ENCODE peak calls at places on chromosomes 4 and X, in six cellular contexts. One of them, this sample, is unnamed.
A peak's percentile ranks its signal among the peaks of the same experiment; 100 is the strongest.

GRCh38 chrX:95076449-95076848 is 1402.4 kb downstream of the FAM133A start:
- DNase-seq in cardiac muscle cell: peak; percentile 37
- DNase-seq in caudate nucleus: no peak
- DNase-seq in PC-3: peak; percentile 58
- DNase-seq in dorsolateral prefrontal cortex: no peak
- DNase-seq in keratinocyte: no peak
- DNase-seq in this sample: no peak

GRCh38 chr4:51894246-51894645 is 51.3 kb downstream of the DCUN1D4 start:
- DNase-seq in cardiac muscle cell: no peak
- DNase-seq in caudate nucleus: no peak
- DNase-seq in PC-3: peak; percentile 90
- DNase-seq in dorsolateral prefrontal cortex: no peak
- DNase-seq in keratinocyte: no peak
- DNase-seq in this sample: no peak

GRCh38 chrX:69034451-69034850 is 130.8 kb downstream of the PJA1 start:
- DNase-seq in cardiac muscle cell: peak; percentile 6
- DNase-seq in caudate nucleus: no peak
- DNase-seq in PC-3: no peak
- DNase-seq in dorsolateral prefrontal cortex: no peak
- DNase-seq in keratinocyte: no peak
- DNase-seq in this sample: no peak

GRCh38 chrX:39682778-39683177 is 415.0 kb downstream of the BCOR start:
- DNase-seq in cardiac muscle cell: no peak
- DNase-seq in caudate nucleus: no peak
- DNase-seq in PC-3: no peak
- DNase-seq in dorsolateral prefrontal cortex: no peak
- DNase-seq in keratinocyte: no peak
- DNase-seq in this sample: no peak

GRCh38 chr4:86451560-86452322 is 91.9 kb upstream of the MAPK10 start:
- DNase-seq in cardiac muscle cell: no peak
- DNase-seq in caudate nucleus: no peak
- DNase-seq in PC-3: peak; percentile 61
- DNase-seq in dorsolateral prefrontal cortex: no peak
- DNase-seq in keratinocyte: no peak
- DNase-seq in this sample: no peak

GRCh38 chr4:158669310-158669709 is 2.4 kb downstream of the C4orf46 start:
- DNase-seq in cardiac muscle cell: no peak
- DNase-seq in caudate nucleus: no peak
- DNase-seq in PC-3: no peak
- DNase-seq in dorsolateral prefrontal cortex: no peak
- DNase-seq in keratinocyte: no peak
- DNase-seq in this sample: no peak

GRCh38 chr4:56078866-56079265 is 130.1 kb downstream of the CEP135 start:
- DNase-seq in cardiac muscle cell: no peak
- DNase-seq in caudate nucleus: peak; percentile 7
- DNase-seq in PC-3: no peak
- DNase-seq in dorsolateral prefrontal cortex: no peak
- DNase-seq in keratinocyte: no peak
- DNase-seq in this sample: no peak

GRCh38 chrX:19958530-19959486 is 32.1 kb downstream of the BCLAF3 start:
- DNase-seq in cardiac muscle cell: no peak
- DNase-seq in caudate nucleus: no peak
- DNase-seq in PC-3: peak; percentile 13
- DNase-seq in dorsolateral prefrontal cortex: no peak
- DNase-seq in keratinocyte: no peak
- DNase-seq in this sample: no peak

GRCh38 chr4:7785017-7785416 is 154.6 kb downstream of the AFAP1 start:
- DNase-seq in cardiac muscle cell: no peak
- DNase-seq in caudate nucleus: no peak
- DNase-seq in PC-3: no peak
- DNase-seq in dorsolateral prefrontal cortex: no peak
- DNase-seq in keratinocyte: no peak
- DNase-seq in this sample: no peak

GRCh38 chrX:7801706-7802105 is 41.3 kb upstream of the VCX start:
- DNase-seq in cardiac muscle cell: no peak
- DNase-seq in caudate nucleus: no peak
- DNase-seq in PC-3: no peak
- DNase-seq in dorsolateral prefrontal cortex: no peak
- DNase-seq in keratinocyte: no peak
- DNase-seq in this sample: no peak

GRCh38 chr4:47668810-47669408 is 169.0 kb downstream of the CORIN start:
- DNase-seq in cardiac muscle cell: peak; percentile 66
- DNase-seq in caudate nucleus: no peak
- DNase-seq in PC-3: peak; percentile 62
- DNase-seq in dorsolateral prefrontal cortex: no peak
- DNase-seq in keratinocyte: peak; percentile 9
- DNase-seq in this sample: peak; percentile 8

GRCh38 chrX:110791206-110791605 is 4.4 kb downstream of the CHRDL1 start:
- DNase-seq in cardiac muscle cell: no peak
- DNase-seq in caudate nucleus: no peak
- DNase-seq in PC-3: no peak
- DNase-seq in dorsolateral prefrontal cortex: no peak
- DNase-seq in keratinocyte: no peak
- DNase-seq in this sample: no peak

GRCh38 chr4:158532556-158533231 is 11.0 kb downstream of the RXFP1 start:
- DNase-seq in cardiac muscle cell: no peak
- DNase-seq in caudate nucleus: no peak
- DNase-seq in PC-3: no peak
- DNase-seq in dorsolateral prefrontal cortex: no peak
- DNase-seq in keratinocyte: no peak
- DNase-seq in this sample: no peak

GRCh38 chrX:101659601-101660063 is at the start of gene ARMCX2:
- DNase-seq in cardiac muscle cell: peak; percentile 66
- DNase-seq in caudate nucleus: peak; percentile 52
- DNase-seq in PC-3: no peak
- DNase-seq in dorsolateral prefrontal cortex: peak; percentile 77
- DNase-seq in keratinocyte: no peak
- DNase-seq in this sample: no peak

GRCh38 chr4:144594471-144594986 is 51.4 kb upstream of the HHIP start:
- DNase-seq in cardiac muscle cell: no peak
- DNase-seq in caudate nucleus: no peak
- DNase-seq in PC-3: peak; percentile 29
- DNase-seq in dorsolateral prefrontal cortex: no peak
- DNase-seq in keratinocyte: no peak
- DNase-seq in this sample: no peak

GRCh38 chrX:11609109-11609508 is 56.6 kb downstream of the ARHGAP6 start:
- DNase-seq in cardiac muscle cell: no peak
- DNase-seq in caudate nucleus: no peak
- DNase-seq in PC-3: no peak
- DNase-seq in dorsolateral prefrontal cortex: no peak
- DNase-seq in keratinocyte: no peak
- DNase-seq in this sample: no peak

GRCh38 chrX:72393836-72394517 is 88.3 kb upstream of the CITED1 start:
- DNase-seq in cardiac muscle cell: no peak
- DNase-seq in caudate nucleus: no peak
- DNase-seq in PC-3: no peak
- DNase-seq in dorsolateral prefrontal cortex: no peak
- DNase-seq in keratinocyte: no peak
- DNase-seq in this sample: no peak

GRCh38 chr4:25938251-25939186 is 24.5 kb downstream of the SMIM20 start:
- DNase-seq in cardiac muscle cell: no peak
- DNase-seq in caudate nucleus: no peak
- DNase-seq in PC-3: peak; percentile 5
- DNase-seq in dorsolateral prefrontal cortex: no peak
- DNase-seq in keratinocyte: no peak
- DNase-seq in this sample: peak; percentile 12

GRCh38 chr4:7340553-7341433 is 93.9 kb downstream of the PSAPL1 start:
- DNase-seq in cardiac muscle cell: no peak
- DNase-seq in caudate nucleus: no peak
- DNase-seq in PC-3: no peak
- DNase-seq in dorsolateral prefrontal cortex: no peak
- DNase-seq in keratinocyte: no peak
- DNase-seq in this sample: no peak

GRCh38 chr4:47490550-47490949 is 5.5 kb downstream of the ATP10D start:
- DNase-seq in cardiac muscle cell: peak; percentile 14
- DNase-seq in caudate nucleus: no peak
- DNase-seq in PC-3: peak; percentile 23
- DNase-seq in dorsolateral prefrontal cortex: no peak
- DNase-seq in keratinocyte: no peak
- DNase-seq in this sample: peak; percentile 34

GRCh38 chr4:158133551-158133950 is 39.3 kb downstream of the GASK1B start:
- DNase-seq in cardiac muscle cell: no peak
- DNase-seq in caudate nucleus: no peak
- DNase-seq in PC-3: no peak
- DNase-seq in dorsolateral prefrontal cortex: no peak
- DNase-seq in keratinocyte: no peak
- DNase-seq in this sample: no peak

GRCh38 chr4:39770969-39771724 is 73.2 kb downstream of the UBE2K start:
- DNase-seq in cardiac muscle cell: no peak
- DNase-seq in caudate nucleus: no peak
- DNase-seq in PC-3: no peak
- DNase-seq in dorsolateral prefrontal cortex: no peak
- DNase-seq in keratinocyte: no peak
- DNase-seq in this sample: no peak

GRCh38 chr4:143360838-143361237 is 24.2 kb downstream of the GAB1 start:
- DNase-seq in cardiac muscle cell: no peak
- DNase-seq in caudate nucleus: no peak
- DNase-seq in PC-3: no peak
- DNase-seq in dorsolateral prefrontal cortex: no peak
- DNase-seq in keratinocyte: no peak
- DNase-seq in this sample: no peak

GRCh38 chr4:95231713-95232112 is 317.1 kb downstream of the UNC5C start:
- DNase-seq in cardiac muscle cell: no peak
- DNase-seq in caudate nucleus: no peak
- DNase-seq in PC-3: no peak
- DNase-seq in dorsolateral prefrontal cortex: no peak
- DNase-seq in keratinocyte: no peak
- DNase-seq in this sample: no peak

GRCh38 chr4:173797296-173797695 is 267.3 kb upstream of the HAND2 start:
- DNase-seq in cardiac muscle cell: no peak
- DNase-seq in caudate nucleus: no peak
- DNase-seq in PC-3: no peak
- DNase-seq in dorsolateral prefrontal cortex: no peak
- DNase-seq in keratinocyte: no peak
- DNase-seq in this sample: no peak

GRCh38 chr4:102557636-102558035 is 56.5 kb downstream of the NFKB1 start:
- DNase-seq in cardiac muscle cell: no peak
- DNase-seq in caudate nucleus: no peak
- DNase-seq in PC-3: no peak
- DNase-seq in dorsolateral prefrontal cortex: no peak
- DNase-seq in keratinocyte: no peak
- DNase-seq in this sample: no peak

GRCh38 chr4:102560743-102561341 is 59.7 kb downstream of the NFKB1 start:
- DNase-seq in cardiac muscle cell: no peak
- DNase-seq in caudate nucleus: no peak
- DNase-seq in PC-3: no peak
- DNase-seq in dorsolateral prefrontal cortex: no peak
- DNase-seq in keratinocyte: no peak
- DNase-seq in this sample: no peak

GRCh38 chr4:102562995-102563394 is 61.8 kb downstream of the NFKB1 start:
- DNase-seq in cardiac muscle cell: no peak
- DNase-seq in caudate nucleus: no peak
- DNase-seq in PC-3: no peak
- DNase-seq in dorsolateral prefrontal cortex: no peak
- DNase-seq in keratinocyte: no peak
- DNase-seq in this sample: no peak

GRCh38 chr4:102564399-102564921 is 63.3 kb downstream of the NFKB1 start:
- DNase-seq in cardiac muscle cell: no peak
- DNase-seq in caudate nucleus: no peak
- DNase-seq in PC-3: peak; percentile 19
- DNase-seq in dorsolateral prefrontal cortex: no peak
- DNase-seq in keratinocyte: no peak
- DNase-seq in this sample: peak; percentile 33

DNA sequence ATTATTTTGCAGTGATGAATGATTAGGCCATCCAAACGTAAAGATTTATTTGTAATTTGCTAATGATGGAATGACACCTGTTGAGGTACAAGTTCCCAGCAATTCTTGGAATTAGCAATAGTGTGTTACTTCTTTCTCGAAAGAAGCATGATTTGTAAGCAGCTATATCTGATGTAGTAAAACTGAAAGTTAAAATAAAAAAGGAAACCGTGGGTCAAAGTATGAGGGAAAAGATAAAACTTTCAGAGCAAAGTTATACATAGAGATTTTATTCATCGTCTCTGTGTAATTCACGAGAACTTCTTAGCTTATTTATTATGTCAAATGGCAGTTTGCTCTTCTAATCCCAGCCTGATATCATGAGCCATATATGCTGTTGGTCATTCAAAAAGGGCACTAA is 59.0 kb downstream of the NFKB1 start:
- DNase-seq in cardiac muscle cell: no peak
- DNase-seq in caudate nucleus: no peak
- DNase-seq in PC-3: no peak
- DNase-seq in dorsolateral prefrontal cortex: no peak
- DNase-seq in keratinocyte: no peak
- DNase-seq in this sample: no peak
- H3K27ac ChIP-seq in cardiac muscle cell: no peak overlapping the region
- H3K27ac ChIP-seq in caudate nucleus: no peak overlapping the region
- H3K27ac ChIP-seq in PC-3: no peak overlapping the region
- H3K27ac ChIP-seq in dorsolateral prefrontal cortex: no peak overlapping the region
- H3K27ac ChIP-seq in keratinocyte: no peak overlapping the region
- H3K27ac ChIP-seq in this sample: no peak overlapping the region

GRCh38 chrX:9604111-9604907 is 139.5 kb downstream of the TBL1X start:
- DNase-seq in cardiac muscle cell: no peak
- DNase-seq in caudate nucleus: peak; percentile 73
- DNase-seq in PC-3: no peak
- DNase-seq in dorsolateral prefrontal cortex: peak; percentile 79
- DNase-seq in keratinocyte: no peak
- DNase-seq in this sample: no peak
- H3K27ac ChIP-seq in cardiac muscle cell: no peak overlapping the region
- H3K27ac ChIP-seq in caudate nucleus: peak overlapping the region; percentile 26
- H3K27ac ChIP-seq in PC-3: no peak overlapping the region
- H3K27ac ChIP-seq in dorsolateral prefrontal cortex: peak overlapping the region; percentile 23
- H3K27ac ChIP-seq in keratinocyte: no peak overlapping the region
- H3K27ac ChIP-seq in this sample: no peak overlapping the region

GRCh38 chr4:113955948-113956347 is 23.5 kb downstream of the ARSJ start:
- DNase-seq in cardiac muscle cell: no peak
- DNase-seq in caudate nucleus: no peak
- DNase-seq in PC-3: no peak
- DNase-seq in dorsolateral prefrontal cortex: no peak
- DNase-seq in keratinocyte: no peak
- DNase-seq in this sample: no peak

GRCh38 chr4:113955411-113955810 is 24.0 kb downstream of the ARSJ start:
- DNase-seq in cardiac muscle cell: no peak
- DNase-seq in caudate nucleus: no peak
- DNase-seq in PC-3: peak; percentile 58
- DNase-seq in dorsolateral prefrontal cortex: no peak
- DNase-seq in keratinocyte: no peak
- DNase-seq in this sample: no peak

GRCh38 chr4:113951263-113951662 is 28.2 kb downstream of the ARSJ start:
- DNase-seq in cardiac muscle cell: peak; percentile 87
- DNase-seq in caudate nucleus: no peak
- DNase-seq in PC-3: no peak
- DNase-seq in dorsolateral prefrontal cortex: no peak
- DNase-seq in keratinocyte: no peak
- DNase-seq in this sample: no peak

GRCh38 chr4:113952452-113953029 is 26.9 kb downstream of the ARSJ start:
- DNase-seq in cardiac muscle cell: peak; percentile 63
- DNase-seq in caudate nucleus: no peak
- DNase-seq in PC-3: peak; percentile 74
- DNase-seq in dorsolateral prefrontal cortex: no peak
- DNase-seq in keratinocyte: no peak
- DNase-seq in this sample: no peak

GRCh38 chr4:113953888-113954287 is 25.6 kb downstream of the ARSJ start:
- DNase-seq in cardiac muscle cell: no peak
- DNase-seq in caudate nucleus: no peak
- DNase-seq in PC-3: no peak
- DNase-seq in dorsolateral prefrontal cortex: no peak
- DNase-seq in keratinocyte: no peak
- DNase-seq in this sample: no peak
- H3K27ac ChIP-seq in cardiac muscle cell: no peak overlapping the region
- H3K27ac ChIP-seq in caudate nucleus: no peak overlapping the region
- H3K27ac ChIP-seq in PC-3: no peak overlapping the region
- H3K27ac ChIP-seq in dorsolateral prefrontal cortex: no peak overlapping the region
- H3K27ac ChIP-seq in keratinocyte: no peak overlapping the region
- H3K27ac ChIP-seq in this sample: no peak overlapping the region

GRCh38 chr4:10120943-10121567 is 4.5 kb upstream of the WDR1 start:
- DNase-seq in cardiac muscle cell: no peak
- DNase-seq in caudate nucleus: no peak
- DNase-seq in PC-3: no peak
- DNase-seq in dorsolateral prefrontal cortex: no peak
- DNase-seq in keratinocyte: no peak
- DNase-seq in this sample: no peak
- H3K27ac ChIP-seq in cardiac muscle cell: no peak overlapping the region
- H3K27ac ChIP-seq in caudate nucleus: no peak overlapping the region
- H3K27ac ChIP-seq in PC-3: no peak overlapping the region
- H3K27ac ChIP-seq in dorsolateral prefrontal cortex: no peak overlapping the region
- H3K27ac ChIP-seq in keratinocyte: no peak overlapping the region
- H3K27ac ChIP-seq in this sample: no peak overlapping the region

This sample was measured in epithelial cell of prostate.